ENCODE peak calls at places on chromosomes 2 and 18, in six cellular contexts. V is prostate gland, P is SJSA1, W is astrocyte, Q is H7, D is ovary. Y is an unnamed sample.

GRCh38 chr2:120429586-120430500 is 83.9 kb downstream of the INHBB start:
- DNase-seq in P (no peak), W (no peak), D (no peak), V (no peak), Q (peak), Y (no peak)

GRCh38 chr2:38704664-38705063 is 38.8 kb downstream of the GALM start:
- DNase-seq in V (no peak), P (no peak), D (no peak), Q (no peak), W (no peak), Y (no peak)

GRCh38 chr18:35127201-35127600 is 86.0 kb downstream of the MAPRE2 start:
- DNase-seq in Q (peak), V (no peak), D (no peak), P (no peak), W (no peak), Y (no peak)

GRCh38 chr2:7077660-7078278 is 160.6 kb downstream of the RNF144A start:
- DNase-seq in W (no peak), V (no peak), P (no peak), Q (no peak), D (no peak), Y (no peak)

GRCh38 chr2:203873461-203873860 is 5.9 kb downstream of the CTLA4 start:
- DNase-seq in D (no peak), Q (no peak), P (no peak), V (no peak), W (no peak), Y (no peak)

GRCh38 chr2:27024812-27025211 is 8.0 kb upstream of the TMEM214 start:
- DNase-seq in D (no peak), V (no peak), Q (peak), W (no peak), P (no peak), Y (no peak)

GRCh38 chr18:77765468-77765867 is 515.8 kb downstream of the GALR1 start:
- DNase-seq in P (no peak), Q (peak), W (no peak), D (no peak), V (peak), Y (no peak)

GRCh38 chr18:77147418-77147852 is 14.9 kb upstream of the MBP start:
- DNase-seq in D (no peak), W (peak), P (no peak), V (no peak), Q (no peak), Y (no peak)

GRCh38 chr18:51236225-51236624 is 38.7 kb upstream of the MEX3C start:
- DNase-seq in W (peak), V (no peak), Q (peak), D (no peak), P (peak), Y (no peak)

GRCh38 chr2:27765621-27766286 is 5.8 kb upstream of the MRPL33 start:
- DNase-seq in Q (no peak), P (peak), W (peak), D (peak), V (peak), Y (no peak)

GRCh38 chr2:232875256-232876070 is 5.4 kb downstream of the SNORC start:
- DNase-seq in D (no peak), V (no peak), W (no peak), Q (peak), P (no peak), Y (no peak)

GRCh38 chr2:173511357-173511756 is 156.7 kb downstream of the CDCA7 start:
- DNase-seq in V (no peak), W (no peak), P (no peak), D (no peak), Q (no peak), Y (no peak)

GRCh38 chr2:219298759-219299371 is 10.3 kb downstream of the PTPRN start:
- DNase-seq in D (peak), W (peak), P (peak), V (peak), Q (peak), Y (no peak)

GRCh38 chr2:191832668-191833067 is 14.2 kb downstream of the CAVIN2 start:
- DNase-seq in Q (no peak), W (no peak), D (no peak), P (no peak), V (no peak), Y (no peak)

GRCh38 chr2:176552456-176553135 is 283.4 kb downstream of the MTX2 start:
- DNase-seq in W (peak), D (no peak), P (no peak), V (no peak), Q (no peak), Y (no peak)

GRCh38 chr2:28755411-28755810 is 3.8 kb downstream of the PPP1CB start:
- DNase-seq in V (no peak), D (no peak), W (peak), P (no peak), Q (no peak), Y (no peak)

GRCh38 chr2:109513749-109514588 is 99.8 kb downstream of the SEPTIN10 start:
- DNase-seq in V (no peak), Q (no peak), W (peak), P (no peak), D (peak), Y (peak)

GRCh38 chr2:46179037-46179621 is 118.1 kb upstream of the EPAS1 start:
- DNase-seq in W (peak), P (peak), Q (no peak), D (peak), V (no peak), Y (peak)

GRCh38 chr2:120803085-120803484 is 67.4 kb downstream of the GLI2 start:
- DNase-seq in P (no peak), W (no peak), D (no peak), V (no peak), Q (no peak), Y (no peak)

GRCh38 chr2:220779918-220780317 is 792.2 kb downstream of the EPHA4 start:
- DNase-seq in D (no peak), V (no peak), P (no peak), W (peak), Q (no peak), Y (peak)

GRCh38 chr2:8457620-8458255 is 224.1 kb upstream of the ID2 start:
- DNase-seq in W (no peak), D (no peak), V (no peak), P (no peak), Q (peak), Y (no peak)

GRCh38 chr2:203626952-203627681 is 79.3 kb upstream of the CD28 start:
- DNase-seq in W (peak), P (no peak), V (no peak), D (no peak), Q (no peak), Y (no peak)

GRCh38 chr2:217585362-217585761 is 417.4 kb downstream of the TNS1 start:
- DNase-seq in Q (no peak), V (no peak), D (no peak), P (no peak), W (no peak), Y (no peak)

GRCh38 chr18:25349131-25349925 is 2.6 kb downstream of the ZNF521 start:
- DNase-seq in Q (peak), V (no peak), W (peak), P (no peak), D (peak), Y (peak)

DNA sequence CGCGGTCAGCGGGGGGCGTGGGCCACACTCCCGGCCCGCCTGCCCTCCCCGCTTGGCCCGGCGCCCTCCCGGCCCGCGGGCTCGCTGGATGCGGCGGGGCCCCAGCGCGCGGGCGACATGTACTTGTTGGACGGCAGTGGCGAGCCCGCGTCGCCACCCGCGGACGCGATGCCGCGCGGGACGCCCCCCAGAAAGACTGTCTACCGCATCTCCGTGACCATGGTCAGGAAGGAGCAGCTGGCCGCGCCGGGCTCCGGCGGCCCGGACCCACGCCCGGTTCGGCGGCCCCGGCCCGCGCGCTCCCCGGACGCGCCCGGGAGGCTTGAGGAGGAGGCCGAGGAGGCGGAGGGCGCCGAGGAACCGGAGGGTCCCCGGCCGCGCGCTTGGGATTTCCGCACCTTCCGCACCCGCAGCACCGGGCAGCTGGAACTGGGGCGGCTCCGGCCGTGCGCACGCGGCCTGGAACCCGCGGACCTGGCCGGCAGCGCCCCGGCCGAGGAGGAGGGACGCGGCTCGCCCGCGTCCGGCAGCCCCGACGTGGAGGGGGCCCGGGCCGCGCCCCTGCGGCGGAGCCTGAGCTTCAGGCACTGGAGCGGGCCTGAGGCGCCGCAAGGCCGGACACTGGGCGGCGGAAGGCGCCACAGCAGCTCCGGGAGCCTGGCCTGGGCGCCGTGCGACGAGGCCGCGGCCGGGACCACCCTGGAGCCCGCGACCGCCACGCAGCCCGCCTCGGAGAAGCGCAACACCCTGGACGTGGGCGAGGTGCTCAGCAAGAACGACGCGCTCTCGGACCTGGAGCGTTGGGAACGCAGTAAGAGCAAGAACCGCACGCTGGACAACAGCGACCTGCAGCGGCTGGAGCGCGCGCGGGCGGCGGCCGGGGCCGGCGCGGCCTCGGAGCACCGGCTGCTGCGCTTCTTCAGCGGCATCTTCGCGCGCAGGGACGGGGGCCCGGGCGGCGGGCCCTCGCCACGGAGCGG is 176.4 kb downstream of the AGAP1 start:
- DNase-seq in W (peak), P (peak), D (peak), V (peak), Q (peak), Y (peak)
- H3K4me3 ChIP-seq in W (peak), P (peak), D (peak), V (peak), Q (peak), Y (peak)

GRCh38 chr2:214808481-214808931 is 977 bp downstream of the BARD1 start:
- DNase-seq in D (no peak), W (no peak), P (no peak), V (no peak), Q (no peak), Y (no peak)

GRCh38 chr2:214816135-214816534 is 6.7 kb upstream of the BARD1 start:
- DNase-seq in V (no peak), Q (no peak), P (no peak), W (no peak), D (no peak), Y (no peak)

GRCh38 chr2:214809751-214810564 is 475 bp upstream of the BARD1 start:
- DNase-seq in W (peak), V (peak), D (peak), P (peak), Q (peak), Y (peak)

GRCh38 chr2:214808961-214809750 is at the start of gene BARD1:
- DNase-seq in W (peak), Q (peak), V (peak), D (peak), P (peak), Y (peak)

DNA sequence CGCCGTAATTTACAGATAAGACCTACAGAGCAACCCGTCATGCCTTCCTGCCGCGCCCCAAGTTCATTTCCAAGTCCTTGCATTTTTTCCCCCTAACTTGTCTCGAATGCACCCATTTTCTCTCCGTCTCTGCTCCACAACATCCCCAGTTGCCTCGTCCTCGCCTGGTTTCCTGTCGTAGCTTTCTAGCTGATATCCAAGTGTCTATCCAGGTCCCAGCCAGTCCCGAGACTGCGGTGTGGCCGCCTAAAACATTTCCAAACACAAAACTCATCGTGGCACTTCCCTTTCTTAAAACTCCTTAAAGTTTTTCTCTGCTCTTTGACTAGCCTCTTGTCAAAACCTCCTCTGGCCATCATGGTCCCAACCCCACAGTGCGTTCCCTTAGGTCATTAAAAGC is 1.2 kb upstream of the BARD1 start:
- DNase-seq in D (peak), P (no peak), W (no peak), V (peak), Q (no peak), Y (no peak)
- H3K4me3 ChIP-seq in D (peak), P (peak), W (peak), V (peak), Q (peak), Y (peak)

DNA sequence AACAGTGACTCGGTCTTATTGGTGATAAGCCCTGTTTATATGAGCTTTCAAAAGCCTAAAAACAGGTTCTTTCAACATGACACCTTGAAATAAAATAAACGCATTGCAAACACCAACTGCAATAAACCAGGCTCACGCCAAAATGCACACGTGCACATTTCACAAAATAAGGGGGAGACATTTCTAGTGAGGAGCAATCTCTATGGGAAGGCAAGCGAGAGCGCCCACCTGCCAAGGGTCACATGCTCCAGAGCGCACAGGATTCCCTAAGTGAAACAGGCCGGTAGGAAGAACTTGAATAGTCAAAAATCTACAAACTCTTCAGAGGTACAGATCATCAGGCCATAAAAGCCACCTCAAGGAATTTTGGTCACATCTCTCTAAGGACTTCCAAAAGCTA is 1.9 kb downstream of the PID1 start:
- DNase-seq in D (no peak), W (no peak), P (no peak), V (no peak), Q (no peak), Y (no peak)
- H3K4me3 ChIP-seq in D (peak), W (no peak), P (no peak), V (peak), Q (no peak), Y (peak)

DNA sequence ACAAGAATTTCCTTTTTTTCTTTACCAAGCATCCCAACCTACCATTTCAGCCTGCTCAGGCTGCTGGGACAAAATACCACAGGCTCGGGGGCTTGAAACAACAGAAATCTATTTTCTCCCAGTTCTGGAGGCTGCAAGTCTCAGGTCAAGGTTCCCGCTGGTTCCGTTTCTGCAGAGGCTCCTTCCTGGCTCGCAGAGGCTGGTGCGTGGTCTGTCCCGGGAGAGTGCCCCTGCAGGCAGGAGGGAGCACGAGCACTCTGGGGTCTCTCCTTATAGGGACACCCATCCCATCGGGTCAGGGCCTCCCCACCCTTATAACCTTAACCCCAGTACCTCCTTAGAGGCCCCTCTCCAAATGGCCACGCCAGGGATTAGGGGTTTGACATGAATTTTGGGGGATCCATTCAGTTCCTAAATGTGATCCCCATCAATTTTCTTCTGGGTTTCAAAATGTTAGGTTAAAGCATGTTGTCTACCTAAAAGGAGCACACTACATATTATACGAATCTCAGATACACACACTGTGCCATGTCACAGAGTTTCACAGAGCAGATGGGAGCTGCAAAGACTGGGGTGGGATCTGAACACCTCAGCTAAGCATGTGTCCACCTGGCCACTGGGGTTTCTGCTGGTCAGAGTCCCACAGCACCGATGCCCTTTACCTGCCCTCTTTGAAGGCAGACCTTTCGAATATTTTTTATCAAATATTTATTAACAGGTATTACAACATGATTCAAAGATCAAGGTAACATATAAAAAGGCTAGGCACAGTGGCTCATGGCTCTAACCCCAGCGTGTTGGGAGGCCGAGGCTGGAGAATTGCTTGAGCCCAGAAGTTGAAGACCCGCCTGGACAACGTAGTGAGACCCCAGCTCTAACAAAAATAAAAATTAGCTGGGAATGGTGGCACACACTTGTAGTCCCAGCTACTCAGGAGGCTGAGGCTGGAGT is 17.6 kb upstream of the ADI1 start:
- DNase-seq in V (no peak), Q (peak), W (peak), D (peak), P (peak), Y (no peak)
- H3K4me3 ChIP-seq in V (peak), Q (peak), W (peak), D (peak), P (peak), Y (peak)

DNA sequence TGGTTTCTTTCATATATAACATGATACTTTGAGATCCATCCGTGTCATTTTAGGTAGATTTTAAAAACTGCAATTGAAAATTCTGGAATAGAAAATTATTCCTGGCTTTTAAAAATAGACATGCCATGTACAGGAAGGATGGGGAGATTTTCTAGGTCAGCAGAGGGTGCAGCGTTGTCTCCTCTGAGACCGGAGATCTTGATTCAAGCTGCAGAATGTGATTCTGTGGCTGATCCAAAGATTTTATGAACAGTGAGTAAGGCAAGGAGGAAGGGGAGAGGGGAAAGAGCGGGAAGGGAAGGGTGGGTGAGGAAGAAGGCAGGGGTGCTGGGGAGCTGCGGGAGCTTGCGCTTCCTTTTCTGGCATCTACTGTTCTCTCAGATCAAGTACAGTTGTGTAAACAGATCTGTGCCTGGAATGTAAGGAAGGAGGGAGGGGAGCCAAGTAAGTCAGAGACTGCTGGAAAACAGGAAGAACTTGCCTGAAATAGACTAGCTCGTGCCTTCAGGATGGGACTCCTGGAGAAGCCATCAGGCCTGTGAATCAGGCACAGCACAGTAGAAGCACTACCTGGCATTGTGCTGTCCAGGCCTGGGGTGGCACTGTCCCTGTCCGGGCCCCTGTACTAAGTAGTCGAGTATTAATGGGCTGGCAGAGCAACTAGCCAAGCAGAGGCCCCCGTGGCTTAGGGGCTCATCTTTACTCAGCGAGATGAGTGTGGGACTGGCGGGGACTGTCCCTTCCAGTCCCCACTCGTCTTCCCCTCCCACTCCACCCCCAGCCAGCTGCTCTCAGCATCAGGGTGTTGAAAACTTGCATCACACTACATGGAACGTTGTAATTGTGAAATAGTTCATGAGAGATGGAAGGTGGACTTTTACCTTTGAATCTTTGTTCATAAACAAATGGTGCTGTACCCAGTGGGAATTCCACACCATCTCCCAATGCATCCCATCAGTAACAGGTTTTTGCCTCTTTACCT is 163.5 kb downstream of the UXS1 start:
- DNase-seq in W (peak), D (peak), P (no peak), V (peak), Q (no peak), Y (peak)
- H3K4me3 ChIP-seq in W (no peak), D (no peak), P (no peak), V (no peak), Q (no peak), Y (no peak)

Y was measured in HFF-Myc.